ENCODE peak calls at places on chromosomes 7 and 10, in eight cellular contexts. One of them, this sample, is unnamed.
A peak's percentile ranks its signal among the peaks of the same experiment; 100 is the strongest.

GRCh38 chr10:60989400-60989876 is 45.5 kb upstream of the RHOBTB1 start:
- DNase-seq in cardiac fibroblast: no peak
- DNase-seq in H54: no peak
- DNase-seq in activated naive CD4-positive, alpha-beta T cell treated with anti-CD3 and anti-CD28 coated beads, Interleukin-2, amount 50 U/mL, for 16 hours: no peak
- DNase-seq in activated CD8-positive, alpha-beta memory T cell treated with anti-CD3 and anti-CD28 coated beads, Interleukin-2, amount 50 U/mL, for 48 hours: no peak
- DNase-seq in thyroid gland: no peak
- DNase-seq in GM06990: peak; percentile 13
- DNase-seq in stimulated activated naive CD8-positive, alpha-beta T cell treated with anti-CD3 and anti-CD28 coated beads, Interleukin-15, Interleukin-2, amounts not matched to agents 100 U/mL and 50 U/mL, for 24 hours: no peak
- DNase-seq in this sample: no peak

GRCh38 chr10:98664329-98665042 is 217.8 kb upstream of the HPS1 start:
- DNase-seq in cardiac fibroblast: peak; percentile 30
- DNase-seq in H54: peak; percentile 7
- DNase-seq in activated naive CD4-positive, alpha-beta T cell treated with anti-CD3 and anti-CD28 coated beads, Interleukin-2, amount 50 U/mL, for 16 hours: no peak
- DNase-seq in activated CD8-positive, alpha-beta memory T cell treated with anti-CD3 and anti-CD28 coated beads, Interleukin-2, amount 50 U/mL, for 48 hours: peak; percentile 54
- DNase-seq in thyroid gland: peak; percentile 2
- DNase-seq in GM06990: peak; percentile 19
- DNase-seq in stimulated activated naive CD8-positive, alpha-beta T cell treated with anti-CD3 and anti-CD28 coated beads, Interleukin-15, Interleukin-2, amounts not matched to agents 100 U/mL and 50 U/mL, for 24 hours: peak; percentile 27
- DNase-seq in this sample: no peak

GRCh38 chr10:50999163-50999562 is 75.1 kb upstream of the PRKG1 start:
- DNase-seq in cardiac fibroblast: no peak
- DNase-seq in H54: no peak
- DNase-seq in activated naive CD4-positive, alpha-beta T cell treated with anti-CD3 and anti-CD28 coated beads, Interleukin-2, amount 50 U/mL, for 16 hours: no peak
- DNase-seq in activated CD8-positive, alpha-beta memory T cell treated with anti-CD3 and anti-CD28 coated beads, Interleukin-2, amount 50 U/mL, for 48 hours: no peak
- DNase-seq in thyroid gland: no peak
- DNase-seq in GM06990: no peak
- DNase-seq in stimulated activated naive CD8-positive, alpha-beta T cell treated with anti-CD3 and anti-CD28 coated beads, Interleukin-15, Interleukin-2, amounts not matched to agents 100 U/mL and 50 U/mL, for 24 hours: no peak
- DNase-seq in this sample: no peak

GRCh38 chr10:15439381-15439837 is 68.3 kb upstream of the FAM171A1 start:
- DNase-seq in cardiac fibroblast: peak; percentile 90
- DNase-seq in H54: no peak
- DNase-seq in activated naive CD4-positive, alpha-beta T cell treated with anti-CD3 and anti-CD28 coated beads, Interleukin-2, amount 50 U/mL, for 16 hours: no peak
- DNase-seq in activated CD8-positive, alpha-beta memory T cell treated with anti-CD3 and anti-CD28 coated beads, Interleukin-2, amount 50 U/mL, for 48 hours: no peak
- DNase-seq in thyroid gland: peak; percentile 18
- DNase-seq in GM06990: no peak
- DNase-seq in stimulated activated naive CD8-positive, alpha-beta T cell treated with anti-CD3 and anti-CD28 coated beads, Interleukin-15, Interleukin-2, amounts not matched to agents 100 U/mL and 50 U/mL, for 24 hours: no peak
- DNase-seq in this sample: no peak

GRCh38 chr7:89680161-89680560 is 474.1 kb upstream of the STEAP1 start:
- DNase-seq in cardiac fibroblast: no peak
- DNase-seq in H54: no peak
- DNase-seq in activated naive CD4-positive, alpha-beta T cell treated with anti-CD3 and anti-CD28 coated beads, Interleukin-2, amount 50 U/mL, for 16 hours: no peak
- DNase-seq in activated CD8-positive, alpha-beta memory T cell treated with anti-CD3 and anti-CD28 coated beads, Interleukin-2, amount 50 U/mL, for 48 hours: no peak
- DNase-seq in thyroid gland: no peak
- DNase-seq in GM06990: no peak
- DNase-seq in stimulated activated naive CD8-positive, alpha-beta T cell treated with anti-CD3 and anti-CD28 coated beads, Interleukin-15, Interleukin-2, amounts not matched to agents 100 U/mL and 50 U/mL, for 24 hours: no peak
- DNase-seq in this sample: no peak

GRCh38 chr10:73097305-73097670 is 622 bp upstream of the P4HA1 start:
- DNase-seq in cardiac fibroblast: no peak
- DNase-seq in H54: no peak
- DNase-seq in activated naive CD4-positive, alpha-beta T cell treated with anti-CD3 and anti-CD28 coated beads, Interleukin-2, amount 50 U/mL, for 16 hours: no peak
- DNase-seq in activated CD8-positive, alpha-beta memory T cell treated with anti-CD3 and anti-CD28 coated beads, Interleukin-2, amount 50 U/mL, for 48 hours: no peak
- DNase-seq in thyroid gland: no peak
- DNase-seq in GM06990: no peak
- DNase-seq in stimulated activated naive CD8-positive, alpha-beta T cell treated with anti-CD3 and anti-CD28 coated beads, Interleukin-15, Interleukin-2, amounts not matched to agents 100 U/mL and 50 U/mL, for 24 hours: no peak
- DNase-seq in this sample: no peak

GRCh38 chr7:41147651-41148360 is 555.1 kb downstream of the INHBA start:
- DNase-seq in cardiac fibroblast: peak; percentile 2
- DNase-seq in H54: no peak
- DNase-seq in activated naive CD4-positive, alpha-beta T cell treated with anti-CD3 and anti-CD28 coated beads, Interleukin-2, amount 50 U/mL, for 16 hours: no peak
- DNase-seq in activated CD8-positive, alpha-beta memory T cell treated with anti-CD3 and anti-CD28 coated beads, Interleukin-2, amount 50 U/mL, for 48 hours: no peak
- DNase-seq in thyroid gland: no peak
- DNase-seq in GM06990: no peak
- DNase-seq in stimulated activated naive CD8-positive, alpha-beta T cell treated with anti-CD3 and anti-CD28 coated beads, Interleukin-15, Interleukin-2, amounts not matched to agents 100 U/mL and 50 U/mL, for 24 hours: no peak
- DNase-seq in this sample: no peak

GRCh38 chr7:142196066-142196840 is 61.6 kb downstream of the PRSS58 start:
- DNase-seq in cardiac fibroblast: no peak
- DNase-seq in H54: peak; percentile 3
- DNase-seq in activated naive CD4-positive, alpha-beta T cell treated with anti-CD3 and anti-CD28 coated beads, Interleukin-2, amount 50 U/mL, for 16 hours: no peak
- DNase-seq in activated CD8-positive, alpha-beta memory T cell treated with anti-CD3 and anti-CD28 coated beads, Interleukin-2, amount 50 U/mL, for 48 hours: no peak
- DNase-seq in thyroid gland: no peak
- DNase-seq in GM06990: no peak
- DNase-seq in stimulated activated naive CD8-positive, alpha-beta T cell treated with anti-CD3 and anti-CD28 coated beads, Interleukin-15, Interleukin-2, amounts not matched to agents 100 U/mL and 50 U/mL, for 24 hours: no peak
- DNase-seq in this sample: no peak

GRCh38 chr7:140153666-140154161 is 23.1 kb downstream of the KDM7A start:
- DNase-seq in cardiac fibroblast: no peak
- DNase-seq in H54: no peak
- DNase-seq in activated naive CD4-positive, alpha-beta T cell treated with anti-CD3 and anti-CD28 coated beads, Interleukin-2, amount 50 U/mL, for 16 hours: no peak
- DNase-seq in activated CD8-positive, alpha-beta memory T cell treated with anti-CD3 and anti-CD28 coated beads, Interleukin-2, amount 50 U/mL, for 48 hours: no peak
- DNase-seq in thyroid gland: no peak
- DNase-seq in GM06990: peak; percentile 11
- DNase-seq in stimulated activated naive CD8-positive, alpha-beta T cell treated with anti-CD3 and anti-CD28 coated beads, Interleukin-15, Interleukin-2, amounts not matched to agents 100 U/mL and 50 U/mL, for 24 hours: no peak
- DNase-seq in this sample: no peak

GRCh38 chr7:32564542-32564941 is 69.3 kb downstream of the AVL9 start:
- DNase-seq in cardiac fibroblast: peak; percentile 69
- DNase-seq in H54: no peak
- DNase-seq in activated naive CD4-positive, alpha-beta T cell treated with anti-CD3 and anti-CD28 coated beads, Interleukin-2, amount 50 U/mL, for 16 hours: no peak
- DNase-seq in activated CD8-positive, alpha-beta memory T cell treated with anti-CD3 and anti-CD28 coated beads, Interleukin-2, amount 50 U/mL, for 48 hours: no peak
- DNase-seq in thyroid gland: no peak
- DNase-seq in GM06990: no peak
- DNase-seq in stimulated activated naive CD8-positive, alpha-beta T cell treated with anti-CD3 and anti-CD28 coated beads, Interleukin-15, Interleukin-2, amounts not matched to agents 100 U/mL and 50 U/mL, for 24 hours: no peak
- DNase-seq in this sample: no peak

GRCh38 chr10:124204726-124205125 is 111.3 kb upstream of the CHST15 start:
- DNase-seq in cardiac fibroblast: no peak
- DNase-seq in H54: no peak
- DNase-seq in activated naive CD4-positive, alpha-beta T cell treated with anti-CD3 and anti-CD28 coated beads, Interleukin-2, amount 50 U/mL, for 16 hours: no peak
- DNase-seq in activated CD8-positive, alpha-beta memory T cell treated with anti-CD3 and anti-CD28 coated beads, Interleukin-2, amount 50 U/mL, for 48 hours: no peak
- DNase-seq in thyroid gland: no peak
- DNase-seq in GM06990: no peak
- DNase-seq in stimulated activated naive CD8-positive, alpha-beta T cell treated with anti-CD3 and anti-CD28 coated beads, Interleukin-15, Interleukin-2, amounts not matched to agents 100 U/mL and 50 U/mL, for 24 hours: no peak
- DNase-seq in this sample: no peak

GRCh38 chr10:125739994-125740679 is 20.6 kb downstream of the EDRF1 start:
- DNase-seq in cardiac fibroblast: no peak
- DNase-seq in H54: no peak
- DNase-seq in activated naive CD4-positive, alpha-beta T cell treated with anti-CD3 and anti-CD28 coated beads, Interleukin-2, amount 50 U/mL, for 16 hours: no peak
- DNase-seq in activated CD8-positive, alpha-beta memory T cell treated with anti-CD3 and anti-CD28 coated beads, Interleukin-2, amount 50 U/mL, for 48 hours: no peak
- DNase-seq in thyroid gland: no peak
- DNase-seq in GM06990: no peak
- DNase-seq in stimulated activated naive CD8-positive, alpha-beta T cell treated with anti-CD3 and anti-CD28 coated beads, Interleukin-15, Interleukin-2, amounts not matched to agents 100 U/mL and 50 U/mL, for 24 hours: no peak
- DNase-seq in this sample: no peak

GRCh38 chr10:48607356-48608278 is 2.7 kb upstream of the ARHGAP22 start:
- DNase-seq in cardiac fibroblast: no peak
- DNase-seq in H54: no peak
- DNase-seq in activated naive CD4-positive, alpha-beta T cell treated with anti-CD3 and anti-CD28 coated beads, Interleukin-2, amount 50 U/mL, for 16 hours: no peak
- DNase-seq in activated CD8-positive, alpha-beta memory T cell treated with anti-CD3 and anti-CD28 coated beads, Interleukin-2, amount 50 U/mL, for 48 hours: no peak
- DNase-seq in thyroid gland: no peak
- DNase-seq in GM06990: no peak
- DNase-seq in stimulated activated naive CD8-positive, alpha-beta T cell treated with anti-CD3 and anti-CD28 coated beads, Interleukin-15, Interleukin-2, amounts not matched to agents 100 U/mL and 50 U/mL, for 24 hours: no peak
- DNase-seq in this sample: peak; percentile 23

GRCh38 chr7:95213809-95214492 is 110.4 kb downstream of the PON1 start:
- DNase-seq in cardiac fibroblast: peak; percentile 94
- DNase-seq in H54: no peak
- DNase-seq in activated naive CD4-positive, alpha-beta T cell treated with anti-CD3 and anti-CD28 coated beads, Interleukin-2, amount 50 U/mL, for 16 hours: no peak
- DNase-seq in activated CD8-positive, alpha-beta memory T cell treated with anti-CD3 and anti-CD28 coated beads, Interleukin-2, amount 50 U/mL, for 48 hours: no peak
- DNase-seq in thyroid gland: peak; percentile 53
- DNase-seq in GM06990: no peak
- DNase-seq in stimulated activated naive CD8-positive, alpha-beta T cell treated with anti-CD3 and anti-CD28 coated beads, Interleukin-15, Interleukin-2, amounts not matched to agents 100 U/mL and 50 U/mL, for 24 hours: no peak
- DNase-seq in this sample: no peak

GRCh38 chr7:84258628-84259027 is 64.0 kb upstream of the SEMA3A start:
- DNase-seq in cardiac fibroblast: peak; percentile 42
- DNase-seq in H54: no peak
- DNase-seq in activated naive CD4-positive, alpha-beta T cell treated with anti-CD3 and anti-CD28 coated beads, Interleukin-2, amount 50 U/mL, for 16 hours: no peak
- DNase-seq in activated CD8-positive, alpha-beta memory T cell treated with anti-CD3 and anti-CD28 coated beads, Interleukin-2, amount 50 U/mL, for 48 hours: no peak
- DNase-seq in thyroid gland: no peak
- DNase-seq in GM06990: no peak
- DNase-seq in stimulated activated naive CD8-positive, alpha-beta T cell treated with anti-CD3 and anti-CD28 coated beads, Interleukin-15, Interleukin-2, amounts not matched to agents 100 U/mL and 50 U/mL, for 24 hours: no peak
- DNase-seq in this sample: no peak

GRCh38 chr7:38222481-38223096 is 44.5 kb downstream of the STARD3NL start:
- DNase-seq in cardiac fibroblast: peak; percentile 74
- DNase-seq in H54: peak; percentile 21
- DNase-seq in activated naive CD4-positive, alpha-beta T cell treated with anti-CD3 and anti-CD28 coated beads, Interleukin-2, amount 50 U/mL, for 16 hours: no peak
- DNase-seq in activated CD8-positive, alpha-beta memory T cell treated with anti-CD3 and anti-CD28 coated beads, Interleukin-2, amount 50 U/mL, for 48 hours: no peak
- DNase-seq in thyroid gland: no peak
- DNase-seq in GM06990: no peak
- DNase-seq in stimulated activated naive CD8-positive, alpha-beta T cell treated with anti-CD3 and anti-CD28 coated beads, Interleukin-15, Interleukin-2, amounts not matched to agents 100 U/mL and 50 U/mL, for 24 hours: no peak
- DNase-seq in this sample: peak; percentile 18

GRCh38 chr7:14457567-14458453 is 444.7 kb downstream of the DGKB start:
- DNase-seq in cardiac fibroblast: peak; percentile 93
- DNase-seq in H54: peak; percentile 41
- DNase-seq in activated naive CD4-positive, alpha-beta T cell treated with anti-CD3 and anti-CD28 coated beads, Interleukin-2, amount 50 U/mL, for 16 hours: peak; percentile 15
- DNase-seq in activated CD8-positive, alpha-beta memory T cell treated with anti-CD3 and anti-CD28 coated beads, Interleukin-2, amount 50 U/mL, for 48 hours: peak; percentile 57
- DNase-seq in thyroid gland: peak; percentile 75
- DNase-seq in GM06990: no peak
- DNase-seq in stimulated activated naive CD8-positive, alpha-beta T cell treated with anti-CD3 and anti-CD28 coated beads, Interleukin-15, Interleukin-2, amounts not matched to agents 100 U/mL and 50 U/mL, for 24 hours: peak; percentile 49
- DNase-seq in this sample: peak; percentile 52

GRCh38 chr7:151876899-151877777 is at the start of gene PRKAG2:
- DNase-seq in cardiac fibroblast: peak; percentile 29
- DNase-seq in H54: peak; percentile 47
- DNase-seq in activated naive CD4-positive, alpha-beta T cell treated with anti-CD3 and anti-CD28 coated beads, Interleukin-2, amount 50 U/mL, for 16 hours: peak; percentile 82
- DNase-seq in activated CD8-positive, alpha-beta memory T cell treated with anti-CD3 and anti-CD28 coated beads, Interleukin-2, amount 50 U/mL, for 48 hours: peak; percentile 87
- DNase-seq in thyroid gland: peak; percentile 75
- DNase-seq in GM06990: peak; percentile 47
- DNase-seq in stimulated activated naive CD8-positive, alpha-beta T cell treated with anti-CD3 and anti-CD28 coated beads, Interleukin-15, Interleukin-2, amounts not matched to agents 100 U/mL and 50 U/mL, for 24 hours: peak; percentile 80
- DNase-seq in this sample: peak; percentile 15

GRCh38 chr7:8387551-8388256 is 45.7 kb upstream of the NXPH1 start:
- DNase-seq in cardiac fibroblast: no peak
- DNase-seq in H54: no peak
- DNase-seq in activated naive CD4-positive, alpha-beta T cell treated with anti-CD3 and anti-CD28 coated beads, Interleukin-2, amount 50 U/mL, for 16 hours: no peak
- DNase-seq in activated CD8-positive, alpha-beta memory T cell treated with anti-CD3 and anti-CD28 coated beads, Interleukin-2, amount 50 U/mL, for 48 hours: no peak
- DNase-seq in thyroid gland: no peak
- DNase-seq in GM06990: peak; percentile 22
- DNase-seq in stimulated activated naive CD8-positive, alpha-beta T cell treated with anti-CD3 and anti-CD28 coated beads, Interleukin-15, Interleukin-2, amounts not matched to agents 100 U/mL and 50 U/mL, for 24 hours: no peak
- DNase-seq in this sample: no peak

GRCh38 chr10:86065711-86066251 is 300.8 kb downstream of the GRID1 start:
- DNase-seq in cardiac fibroblast: no peak
- DNase-seq in H54: no peak
- DNase-seq in activated naive CD4-positive, alpha-beta T cell treated with anti-CD3 and anti-CD28 coated beads, Interleukin-2, amount 50 U/mL, for 16 hours: no peak
- DNase-seq in activated CD8-positive, alpha-beta memory T cell treated with anti-CD3 and anti-CD28 coated beads, Interleukin-2, amount 50 U/mL, for 48 hours: peak; percentile 28
- DNase-seq in thyroid gland: no peak
- DNase-seq in GM06990: no peak
- DNase-seq in stimulated activated naive CD8-positive, alpha-beta T cell treated with anti-CD3 and anti-CD28 coated beads, Interleukin-15, Interleukin-2, amounts not matched to agents 100 U/mL and 50 U/mL, for 24 hours: no peak
- DNase-seq in this sample: no peak

GRCh38 chr10:104127411-104127810 is 5.4 kb downstream of the SFR1 start:
- DNase-seq in cardiac fibroblast: no peak
- DNase-seq in H54: no peak
- DNase-seq in activated naive CD4-positive, alpha-beta T cell treated with anti-CD3 and anti-CD28 coated beads, Interleukin-2, amount 50 U/mL, for 16 hours: no peak
- DNase-seq in activated CD8-positive, alpha-beta memory T cell treated with anti-CD3 and anti-CD28 coated beads, Interleukin-2, amount 50 U/mL, for 48 hours: peak; percentile 53
- DNase-seq in thyroid gland: peak; percentile 19
- DNase-seq in GM06990: no peak
- DNase-seq in stimulated activated naive CD8-positive, alpha-beta T cell treated with anti-CD3 and anti-CD28 coated beads, Interleukin-15, Interleukin-2, amounts not matched to agents 100 U/mL and 50 U/mL, for 24 hours: peak; percentile 18
- DNase-seq in this sample: peak; percentile 13

GRCh38 chr7:98755138-98755898 is 114.5 kb downstream of the TMEM130 start:
- DNase-seq in cardiac fibroblast: no peak
- DNase-seq in H54: no peak
- DNase-seq in activated naive CD4-positive, alpha-beta T cell treated with anti-CD3 and anti-CD28 coated beads, Interleukin-2, amount 50 U/mL, for 16 hours: no peak
- DNase-seq in activated CD8-positive, alpha-beta memory T cell treated with anti-CD3 and anti-CD28 coated beads, Interleukin-2, amount 50 U/mL, for 48 hours: no peak
- DNase-seq in thyroid gland: no peak
- DNase-seq in GM06990: no peak
- DNase-seq in stimulated activated naive CD8-positive, alpha-beta T cell treated with anti-CD3 and anti-CD28 coated beads, Interleukin-15, Interleukin-2, amounts not matched to agents 100 U/mL and 50 U/mL, for 24 hours: no peak
- DNase-seq in this sample: no peak

GRCh38 chr10:86367339-86367951 is 850 bp upstream of the GRID1 start:
- DNase-seq in cardiac fibroblast: no peak
- DNase-seq in H54: no peak
- DNase-seq in activated naive CD4-positive, alpha-beta T cell treated with anti-CD3 and anti-CD28 coated beads, Interleukin-2, amount 50 U/mL, for 16 hours: no peak
- DNase-seq in activated CD8-positive, alpha-beta memory T cell treated with anti-CD3 and anti-CD28 coated beads, Interleukin-2, amount 50 U/mL, for 48 hours: no peak
- DNase-seq in thyroid gland: peak; percentile 44
- DNase-seq in GM06990: no peak
- DNase-seq in stimulated activated naive CD8-positive, alpha-beta T cell treated with anti-CD3 and anti-CD28 coated beads, Interleukin-15, Interleukin-2, amounts not matched to agents 100 U/mL and 50 U/mL, for 24 hours: no peak
- DNase-seq in this sample: no peak

GRCh38 chr10:653991-654646 is 35.3 kb downstream of the DIP2C start:
- DNase-seq in cardiac fibroblast: no peak
- DNase-seq in H54: no peak
- DNase-seq in activated naive CD4-positive, alpha-beta T cell treated with anti-CD3 and anti-CD28 coated beads, Interleukin-2, amount 50 U/mL, for 16 hours: no peak
- DNase-seq in activated CD8-positive, alpha-beta memory T cell treated with anti-CD3 and anti-CD28 coated beads, Interleukin-2, amount 50 U/mL, for 48 hours: no peak
- DNase-seq in thyroid gland: no peak
- DNase-seq in GM06990: no peak
- DNase-seq in stimulated activated naive CD8-positive, alpha-beta T cell treated with anti-CD3 and anti-CD28 coated beads, Interleukin-15, Interleukin-2, amounts not matched to agents 100 U/mL and 50 U/mL, for 24 hours: no peak
- DNase-seq in this sample: no peak

GRCh38 chr7:7428806-7429205 is 106.9 kb downstream of the COL28A1 start:
- DNase-seq in cardiac fibroblast: peak; percentile 20
- DNase-seq in H54: no peak
- DNase-seq in activated naive CD4-positive, alpha-beta T cell treated with anti-CD3 and anti-CD28 coated beads, Interleukin-2, amount 50 U/mL, for 16 hours: no peak
- DNase-seq in activated CD8-positive, alpha-beta memory T cell treated with anti-CD3 and anti-CD28 coated beads, Interleukin-2, amount 50 U/mL, for 48 hours: no peak
- DNase-seq in thyroid gland: no peak
- DNase-seq in GM06990: no peak
- DNase-seq in stimulated activated naive CD8-positive, alpha-beta T cell treated with anti-CD3 and anti-CD28 coated beads, Interleukin-15, Interleukin-2, amounts not matched to agents 100 U/mL and 50 U/mL, for 24 hours: no peak
- DNase-seq in this sample: no peak

GRCh38 chr10:89553064-89553734 is 17.8 kb upstream of the SLC16A12 start:
- DNase-seq in cardiac fibroblast: peak; percentile 93
- DNase-seq in H54: peak; percentile 49
- DNase-seq in activated naive CD4-positive, alpha-beta T cell treated with anti-CD3 and anti-CD28 coated beads, Interleukin-2, amount 50 U/mL, for 16 hours: no peak
- DNase-seq in activated CD8-positive, alpha-beta memory T cell treated with anti-CD3 and anti-CD28 coated beads, Interleukin-2, amount 50 U/mL, for 48 hours: no peak
- DNase-seq in thyroid gland: no peak
- DNase-seq in GM06990: no peak
- DNase-seq in stimulated activated naive CD8-positive, alpha-beta T cell treated with anti-CD3 and anti-CD28 coated beads, Interleukin-15, Interleukin-2, amounts not matched to agents 100 U/mL and 50 U/mL, for 24 hours: no peak
- DNase-seq in this sample: no peak

GRCh38 chr7:128883622-128884549 is 21.2 kb downstream of the ATP6V1F start:
- DNase-seq in cardiac fibroblast: peak; percentile 77
- DNase-seq in H54: peak; percentile 97
- DNase-seq in activated naive CD4-positive, alpha-beta T cell treated with anti-CD3 and anti-CD28 coated beads, Interleukin-2, amount 50 U/mL, for 16 hours: peak; percentile 86
- DNase-seq in activated CD8-positive, alpha-beta memory T cell treated with anti-CD3 and anti-CD28 coated beads, Interleukin-2, amount 50 U/mL, for 48 hours: peak; percentile 99
- DNase-seq in thyroid gland: peak; percentile 78
- DNase-seq in GM06990: peak; percentile 84
- DNase-seq in stimulated activated naive CD8-positive, alpha-beta T cell treated with anti-CD3 and anti-CD28 coated beads, Interleukin-15, Interleukin-2, amounts not matched to agents 100 U/mL and 50 U/mL, for 24 hours: peak; percentile 91
- DNase-seq in this sample: peak; percentile 43

GRCh38 chr7:43594020-43594419 is 11.1 kb downstream of the STK17A start:
- DNase-seq in cardiac fibroblast: no peak
- DNase-seq in H54: no peak
- DNase-seq in activated naive CD4-positive, alpha-beta T cell treated with anti-CD3 and anti-CD28 coated beads, Interleukin-2, amount 50 U/mL, for 16 hours: no peak
- DNase-seq in activated CD8-positive, alpha-beta memory T cell treated with anti-CD3 and anti-CD28 coated beads, Interleukin-2, amount 50 U/mL, for 48 hours: no peak
- DNase-seq in thyroid gland: no peak
- DNase-seq in GM06990: no peak
- DNase-seq in stimulated activated naive CD8-positive, alpha-beta T cell treated with anti-CD3 and anti-CD28 coated beads, Interleukin-15, Interleukin-2, amounts not matched to agents 100 U/mL and 50 U/mL, for 24 hours: no peak
- DNase-seq in this sample: no peak

GRCh38 chr10:68526634-68527132 is 640 bp downstream of the SLC25A16 start:
- DNase-seq in cardiac fibroblast: no peak
- DNase-seq in H54: no peak
- DNase-seq in activated naive CD4-positive, alpha-beta T cell treated with anti-CD3 and anti-CD28 coated beads, Interleukin-2, amount 50 U/mL, for 16 hours: no peak
- DNase-seq in activated CD8-positive, alpha-beta memory T cell treated with anti-CD3 and anti-CD28 coated beads, Interleukin-2, amount 50 U/mL, for 48 hours: no peak
- DNase-seq in thyroid gland: no peak
- DNase-seq in GM06990: no peak
- DNase-seq in stimulated activated naive CD8-positive, alpha-beta T cell treated with anti-CD3 and anti-CD28 coated beads, Interleukin-15, Interleukin-2, amounts not matched to agents 100 U/mL and 50 U/mL, for 24 hours: no peak
- DNase-seq in this sample: no peak

GRCh38 chr10:59847888-59848287 is 58.5 kb downstream of the CCDC6 start:
- DNase-seq in cardiac fibroblast: no peak
- DNase-seq in H54: no peak
- DNase-seq in activated naive CD4-positive, alpha-beta T cell treated with anti-CD3 and anti-CD28 coated beads, Interleukin-2, amount 50 U/mL, for 16 hours: no peak
- DNase-seq in activated CD8-positive, alpha-beta memory T cell treated with anti-CD3 and anti-CD28 coated beads, Interleukin-2, amount 50 U/mL, for 48 hours: no peak
- DNase-seq in thyroid gland: no peak
- DNase-seq in GM06990: no peak
- DNase-seq in stimulated activated naive CD8-positive, alpha-beta T cell treated with anti-CD3 and anti-CD28 coated beads, Interleukin-15, Interleukin-2, amounts not matched to agents 100 U/mL and 50 U/mL, for 24 hours: no peak
- DNase-seq in this sample: no peak

GRCh38 chr7:25952277-25953057 is 199.5 kb upstream of the NFE2L3 start:
- DNase-seq in cardiac fibroblast: no peak
- DNase-seq in H54: no peak
- DNase-seq in activated naive CD4-positive, alpha-beta T cell treated with anti-CD3 and anti-CD28 coated beads, Interleukin-2, amount 50 U/mL, for 16 hours: no peak
- DNase-seq in activated CD8-positive, alpha-beta memory T cell treated with anti-CD3 and anti-CD28 coated beads, Interleukin-2, amount 50 U/mL, for 48 hours: no peak
- DNase-seq in thyroid gland: no peak
- DNase-seq in GM06990: no peak
- DNase-seq in stimulated activated naive CD8-positive, alpha-beta T cell treated with anti-CD3 and anti-CD28 coated beads, Interleukin-15, Interleukin-2, amounts not matched to agents 100 U/mL and 50 U/mL, for 24 hours: no peak
- DNase-seq in this sample: peak; percentile 1

GRCh38 chr7:95470452-95470851 is 15.3 kb upstream of the ASB4 start:
- DNase-seq in cardiac fibroblast: peak; percentile 72
- DNase-seq in H54: peak; percentile 5
- DNase-seq in activated naive CD4-positive, alpha-beta T cell treated with anti-CD3 and anti-CD28 coated beads, Interleukin-2, amount 50 U/mL, for 16 hours: no peak
- DNase-seq in activated CD8-positive, alpha-beta memory T cell treated with anti-CD3 and anti-CD28 coated beads, Interleukin-2, amount 50 U/mL, for 48 hours: no peak
- DNase-seq in thyroid gland: no peak
- DNase-seq in GM06990: no peak
- DNase-seq in stimulated activated naive CD8-positive, alpha-beta T cell treated with anti-CD3 and anti-CD28 coated beads, Interleukin-15, Interleukin-2, amounts not matched to agents 100 U/mL and 50 U/mL, for 24 hours: peak; percentile 19
- DNase-seq in this sample: peak; percentile 69

GRCh38 chr10:11874568-11875182 is 51.5 kb downstream of the PROSER2 start:
- DNase-seq in cardiac fibroblast: peak; percentile 89
- DNase-seq in H54: no peak
- DNase-seq in activated naive CD4-positive, alpha-beta T cell treated with anti-CD3 and anti-CD28 coated beads, Interleukin-2, amount 50 U/mL, for 16 hours: peak; percentile 29
- DNase-seq in activated CD8-positive, alpha-beta memory T cell treated with anti-CD3 and anti-CD28 coated beads, Interleukin-2, amount 50 U/mL, for 48 hours: peak; percentile 79
- DNase-seq in thyroid gland: peak; percentile 87
- DNase-seq in GM06990: no peak
- DNase-seq in stimulated activated naive CD8-positive, alpha-beta T cell treated with anti-CD3 and anti-CD28 coated beads, Interleukin-15, Interleukin-2, amounts not matched to agents 100 U/mL and 50 U/mL, for 24 hours: peak; percentile 69
- DNase-seq in this sample: peak; percentile 6

GRCh38 chr10:42933454-42934340 is 143.2 kb upstream of the RET start:
- DNase-seq in cardiac fibroblast: peak; percentile 32
- DNase-seq in H54: no peak
- DNase-seq in activated naive CD4-positive, alpha-beta T cell treated with anti-CD3 and anti-CD28 coated beads, Interleukin-2, amount 50 U/mL, for 16 hours: no peak
- DNase-seq in activated CD8-positive, alpha-beta memory T cell treated with anti-CD3 and anti-CD28 coated beads, Interleukin-2, amount 50 U/mL, for 48 hours: no peak
- DNase-seq in thyroid gland: peak; percentile 19
- DNase-seq in GM06990: no peak
- DNase-seq in stimulated activated naive CD8-positive, alpha-beta T cell treated with anti-CD3 and anti-CD28 coated beads, Interleukin-15, Interleukin-2, amounts not matched to agents 100 U/mL and 50 U/mL, for 24 hours: peak; percentile 24
- DNase-seq in this sample: no peak